ENCODE peak calls at places on chromosomes 12 and 14, in four cellular contexts. P, J, S and A are unnamed samples.

GRCh38 chr12:212799-213526 is 994 bp downstream of the SLC6A12 start:
- DNase-seq in P (peak), J (no peak), S (no peak), A (no peak)

GRCh38 chr14:93655078-93655750 is 133.1 kb downstream of the PRIMA1 start:
- DNase-seq in P (peak), J (no peak), S (peak), A (peak)

GRCh38 chr12:122079532-122080081 is 1.1 kb downstream of the MLXIP start:
- DNase-seq in P (peak), J (no peak), S (no peak), A (no peak)

GRCh38 chr12:570949-571794 is 92.1 kb downstream of the NINJ2 start:
- DNase-seq in P (peak), J (no peak), S (peak), A (peak)

GRCh38 chr12:92570056-92570753 is 132.6 kb upstream of the PLEKHG7 start:
- DNase-seq in P (peak), J (peak), S (peak), A (peak)

GRCh38 chr12:112285600-112286401 is 96.4 kb downstream of the HECTD4 start:
- DNase-seq in P (no peak), J (no peak), S (no peak), A (no peak)

GRCh38 chr14:92105845-92106094 is 612 bp downstream of the ATXN3 start:
- DNase-seq in P (no peak), J (no peak), S (no peak), A (peak)

GRCh38 chr14:94173885-94174621 is at the start of gene PPP4R4:
- DNase-seq in P (peak), J (peak), S (peak), A (peak)

GRCh38 chr14:97002454-97002853 is 205.3 kb downstream of the VRK1 start:
- DNase-seq in P (no peak), J (no peak), S (no peak), A (no peak)

GRCh38 chr12:120015313-120015712 is 26.3 kb downstream of the BICDL1 start:
- DNase-seq in P (no peak), J (no peak), S (no peak), A (no peak)

GRCh38 chr14:75831455-75831854 is 150.3 kb downstream of the TGFB3 start:
- DNase-seq in P (peak), J (no peak), S (no peak), A (peak)

GRCh38 chr12:123986374-123986920 is 13.4 kb downstream of the ZNF664 start:
- DNase-seq in P (no peak), J (no peak), S (no peak), A (no peak)

GRCh38 chr12:114649585-114649984 is 34.4 kb downstream of the TBX3 start:
- DNase-seq in P (no peak), J (no peak), S (no peak), A (no peak)

GRCh38 chr12:119512772-119513497 is 80.6 kb upstream of the TMEM233 start:
- DNase-seq in P (peak), J (no peak), S (no peak), A (peak)

GRCh38 chr12:104784592-104784991 is 173.5 kb downstream of the SLC41A2 start:
- DNase-seq in P (peak), J (no peak), S (no peak), A (no peak)

GRCh38 chr12:1807107-1807478 is 13.3 kb upstream of the LRTM2 start:
- DNase-seq in P (no peak), J (no peak), S (no peak), A (no peak)

GRCh38 chr12:1803736-1804135 is 16.6 kb upstream of the LRTM2 start:
- DNase-seq in P (no peak), J (no peak), S (no peak), A (no peak)

GRCh38 chr12:1805441-1806081 is 14.8 kb upstream of the LRTM2 start:
- DNase-seq in P (no peak), J (no peak), S (no peak), A (no peak)

GRCh38 chr12:1806301-1807106 is 13.9 kb upstream of the LRTM2 start:
- DNase-seq in P (peak), J (no peak), S (no peak), A (no peak)

DNA sequence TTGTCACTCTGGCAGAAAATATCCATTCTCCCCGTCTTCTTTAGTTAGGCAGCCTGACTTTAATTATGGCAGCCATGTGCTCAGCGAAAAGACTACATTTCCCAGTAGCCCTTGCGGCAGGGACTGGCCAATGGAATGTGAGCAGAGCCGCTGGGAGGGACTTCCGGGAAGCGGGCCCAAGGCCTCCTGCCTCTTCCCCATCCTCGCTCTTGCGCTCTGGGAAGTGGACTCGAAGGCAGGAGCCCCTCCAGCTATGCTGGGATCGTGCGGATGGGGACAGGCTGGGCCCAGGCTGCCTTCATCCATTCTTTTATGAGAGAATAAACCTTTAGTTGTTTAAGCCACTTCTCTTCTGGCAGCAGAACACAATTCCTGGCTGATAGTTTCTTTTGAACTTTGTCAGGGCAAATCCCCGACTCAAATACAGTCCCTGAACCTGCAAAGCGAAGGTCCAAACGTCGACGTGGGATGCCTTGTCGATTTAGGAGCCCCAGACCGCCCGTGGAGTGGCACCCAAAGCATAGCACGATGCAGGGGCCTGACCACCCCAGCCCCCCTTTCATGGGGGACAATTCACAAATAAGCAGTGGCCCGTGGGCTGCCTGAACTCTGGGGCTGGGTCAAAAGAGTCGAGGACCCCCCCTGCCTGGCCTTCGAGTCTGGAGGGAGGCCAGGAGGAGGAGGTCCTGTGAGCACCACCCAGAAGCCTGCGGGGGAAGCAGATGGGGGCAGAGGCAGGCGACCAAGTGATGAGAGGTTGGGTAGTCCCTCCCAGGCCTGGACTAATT is 15.6 kb upstream of the LRTM2 start:
- DNase-seq in P (peak), J (peak), S (peak), A (peak)
- H3K4me3 ChIP-seq in P (no peak), J (no peak), S (no peak), A (no peak)

GRCh38 chr12:54375258-54375579 is 9.3 kb downstream of the ZNF385A start:
- DNase-seq in P (no peak), J (no peak), S (no peak), A (no peak)

GRCh38 chr12:54374555-54375257 is 9.8 kb downstream of the ZNF385A start:
- DNase-seq in P (no peak), J (no peak), S (no peak), A (no peak)

GRCh38 chr12:54378791-54379400 is 5.6 kb downstream of the ZNF385A start:
- DNase-seq in P (no peak), J (no peak), S (peak), A (peak)

GRCh38 chr12:54377797-54378515 is 6.6 kb downstream of the ZNF385A start:
- DNase-seq in P (no peak), J (no peak), S (no peak), A (no peak)

GRCh38 chr12:54376596-54377468 is 7.7 kb downstream of the ZNF385A start:
- DNase-seq in P (peak), J (no peak), S (no peak), A (no peak)
- TF ChIP-seq CTCF in P (no peak), J (no peak), S (no peak), A (no peak)

GRCh38 chr14:28774764-28775738 is 8.5 kb downstream of the FOXG1 start:
- DNase-seq in P (no peak), J (no peak), S (no peak), A (no peak)
- H3K4me3 ChIP-seq in P (no peak), J (no peak), S (no peak), A (no peak)

DNA sequence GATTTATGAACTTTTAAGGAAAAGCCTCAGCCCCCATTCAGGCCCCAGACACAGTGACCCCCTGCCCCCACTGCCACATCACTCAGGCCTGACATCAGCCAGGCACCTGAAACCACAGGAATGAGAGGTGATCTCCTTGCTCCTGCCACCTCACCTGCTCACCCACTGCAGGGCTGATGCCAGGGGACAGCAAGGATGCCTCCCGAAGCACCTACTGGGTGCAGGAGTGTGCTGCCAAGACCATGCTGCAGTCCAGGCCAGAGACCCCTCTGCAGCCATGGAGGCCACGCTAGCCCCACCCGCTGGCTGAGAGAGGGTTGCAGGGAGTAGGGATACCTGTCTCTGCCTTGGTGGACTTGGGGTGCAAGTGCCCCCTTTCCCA is 18.6 kb upstream of the KRT7 start:
- DNase-seq in P (no peak), J (no peak), S (no peak), A (no peak)
- TF ChIP-seq CTCF in P (no peak), J (peak), S (no peak), A (no peak)

GRCh38 chr12:54430471-54431075 is 11.5 kb upstream of the ITGA5 start:
- DNase-seq in P (no peak), J (no peak), S (no peak), A (no peak)

GRCh38 chr12:54431911-54432814 is 13.1 kb upstream of the ITGA5 start:
- DNase-seq in P (peak), J (no peak), S (no peak), A (peak)

GRCh38 chr12:54428050-54429013 is 9.3 kb upstream of the ITGA5 start:
- DNase-seq in P (peak), J (no peak), S (no peak), A (peak)

GRCh38 chr12:54426690-54427089 is 7.6 kb upstream of the ITGA5 start:
- DNase-seq in P (no peak), J (no peak), S (no peak), A (no peak)

DNA sequence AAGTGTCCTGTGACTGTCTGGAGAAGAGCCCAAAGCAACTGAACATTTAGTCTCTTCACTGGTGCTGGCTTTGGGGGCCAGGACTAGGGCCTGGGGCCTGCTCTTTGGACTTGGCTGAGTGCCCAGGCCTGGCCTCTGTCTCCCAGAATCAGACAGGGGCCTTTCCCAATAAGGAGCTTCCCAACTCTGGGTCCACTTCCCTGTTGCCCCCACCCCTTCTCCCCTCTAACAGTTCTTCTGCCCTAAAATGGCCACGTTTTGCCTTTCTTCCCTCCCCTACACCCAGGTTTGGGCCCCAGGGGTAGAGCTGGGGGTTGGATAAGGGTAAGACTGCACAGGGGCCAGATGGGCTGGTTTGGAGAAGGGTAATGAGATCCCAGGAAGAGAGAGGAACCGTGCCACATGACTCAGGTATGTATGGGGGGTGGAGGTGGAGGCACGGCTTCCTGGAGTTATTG is 10.0 kb upstream of the ITGA5 start:
- DNase-seq in P (no peak), J (no peak), S (no peak), A (no peak)
- H3K4me3 ChIP-seq in P (no peak), J (no peak), S (no peak), A (no peak)

DNA sequence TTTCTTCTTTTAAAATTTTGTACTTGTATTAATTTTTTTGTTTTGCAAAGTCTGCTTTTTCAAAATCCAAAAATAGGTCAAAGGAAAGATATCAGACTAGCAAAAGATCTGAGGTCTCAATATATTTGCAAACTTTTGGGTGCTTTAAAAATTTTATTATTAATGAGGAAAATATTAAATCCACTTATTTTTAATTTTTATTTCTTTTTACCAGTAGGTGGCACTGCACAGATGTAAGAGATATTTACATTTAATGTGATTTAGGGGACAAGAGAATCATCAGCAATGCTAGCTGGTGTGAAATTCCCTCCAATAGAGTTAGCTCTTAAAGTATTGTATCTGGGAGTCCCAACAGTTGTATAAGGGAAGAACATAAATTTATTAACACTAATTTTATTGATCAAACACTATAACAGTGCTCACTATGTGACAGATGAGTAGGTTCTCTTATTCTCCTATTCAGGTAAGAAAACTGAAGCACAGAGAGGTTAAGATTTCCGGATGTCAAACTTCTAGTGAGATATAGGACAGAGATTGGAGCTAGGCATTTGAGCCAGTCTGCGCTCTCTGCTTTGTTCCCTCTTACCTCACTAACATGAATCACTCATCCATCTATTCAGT is 30.5 kb downstream of the ALX1 start:
- DNase-seq in P (peak), J (no peak), S (no peak), A (peak)
- TF ChIP-seq CTCF in P (peak), J (peak), S (peak), A (peak)

GRCh38 chr14:78184151-78184550 is 14.0 kb downstream of the NRXN3 start:
- DNase-seq in P (no peak), J (no peak), S (no peak), A (no peak)
- H3K4me3 ChIP-seq in P (no peak), J (no peak), S (no peak), A (no peak)

GRCh38 chr12:106301241-106301610 is 1.3 kb upstream of the TCP11L2 start:
- DNase-seq in P (peak), J (no peak), S (no peak), A (no peak)
- TF ChIP-seq CTCF in P (no peak), J (no peak), S (no peak), A (no peak)

GRCh38 chr12:46369095-46369473 is 3.5 kb downstream of the SLC38A2 start:
- DNase-seq in P (peak), J (no peak), S (no peak), A (peak)
- H3K4me3 ChIP-seq in P (peak), J (peak), S (peak), A (peak)

DNA sequence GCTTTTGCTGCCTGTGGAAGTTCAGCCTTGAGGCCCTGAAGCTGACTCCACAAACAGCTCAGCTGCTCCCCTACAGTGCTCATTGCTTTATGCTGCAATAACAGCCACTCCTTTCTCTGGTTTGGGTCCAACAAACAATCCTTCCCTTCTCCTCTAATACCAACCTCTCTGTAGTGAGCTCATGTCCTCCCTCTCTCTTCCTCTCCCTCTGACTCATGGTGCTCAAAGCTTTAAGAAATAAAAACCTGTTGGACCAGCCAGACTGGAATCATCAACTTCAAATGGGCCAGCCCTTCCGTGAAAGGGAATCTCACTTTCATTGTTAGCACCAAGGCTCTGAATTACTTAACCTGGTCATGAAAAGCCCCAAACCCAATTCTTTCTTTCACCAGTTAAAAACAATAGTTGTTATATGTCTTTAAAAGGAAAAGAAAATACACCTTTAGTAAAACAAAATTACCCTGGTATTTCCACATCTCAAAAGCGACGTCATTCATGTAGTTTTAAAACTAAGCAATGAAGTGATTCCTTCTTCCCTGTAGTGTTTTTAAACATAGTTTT is 126.4 kb downstream of the DUSP6 start:
- DNase-seq in P (peak), J (peak), S (no peak), A (peak)
- TF ChIP-seq CTCF in P (no peak), J (no peak), S (no peak), A (no peak)